ENCODE peak calls at places on chromosomes 2 and 18, in eight cellular contexts. One of them, this sample, is unnamed.

GRCh38 chr2:174675615-174676014 is 78.0 kb upstream of the WIPF1 start:
- DNase-seq in SK-N-SH: no peak
- DNase-seq in HepG2: no peak
- DNase-seq in GM23338: no peak
- DNase-seq in A549: no peak
- DNase-seq in HL-60: no peak
- DNase-seq in K562: no peak
- DNase-seq in HCT116: no peak
- DNase-seq in this sample: no peak

GRCh38 chr2:129619471-129619870 is 360.0 kb upstream of the RAB6C start:
- DNase-seq in HepG2: no peak
- DNase-seq in HCT116: no peak
- DNase-seq in GM23338: peak; percentile 63
- DNase-seq in SK-N-SH: no peak
- DNase-seq in K562: no peak
- DNase-seq in A549: no peak
- DNase-seq in HL-60: no peak
- DNase-seq in this sample: no peak

GRCh38 chr2:108189316-108189715 is 50.5 kb upstream of the SULT1C3 start:
- DNase-seq in SK-N-SH: no peak
- DNase-seq in A549: peak; percentile 28
- DNase-seq in K562: no peak
- DNase-seq in GM23338: no peak
- DNase-seq in HepG2: no peak
- DNase-seq in HL-60: no peak
- DNase-seq in HCT116: no peak
- DNase-seq in this sample: no peak

GRCh38 chr18:6024740-6025139 is 129.4 kb upstream of the TMEM200C start:
- DNase-seq in GM23338: no peak
- DNase-seq in HL-60: no peak
- DNase-seq in HepG2: no peak
- DNase-seq in A549: no peak
- DNase-seq in HCT116: no peak
- DNase-seq in K562: no peak
- DNase-seq in SK-N-SH: no peak
- DNase-seq in this sample: no peak

GRCh38 chr18:69883781-69884180 is 63.9 kb downstream of the CD226 start:
- DNase-seq in A549: no peak
- DNase-seq in K562: no peak
- DNase-seq in SK-N-SH: no peak
- DNase-seq in HepG2: no peak
- DNase-seq in GM23338: no peak
- DNase-seq in HCT116: no peak
- DNase-seq in HL-60: no peak
- DNase-seq in this sample: no peak

GRCh38 chr18:80130555-80130954 is 21.5 kb downstream of the ADNP2 start:
- DNase-seq in SK-N-SH: no peak
- DNase-seq in HL-60: no peak
- DNase-seq in K562: no peak
- DNase-seq in HepG2: no peak
- DNase-seq in HCT116: no peak
- DNase-seq in GM23338: no peak
- DNase-seq in A549: no peak
- DNase-seq in this sample: no peak

GRCh38 chr2:95274291-95275150 is at the start of gene PROM2:
- DNase-seq in HL-60: no peak
- DNase-seq in SK-N-SH: no peak
- DNase-seq in A549: no peak
- DNase-seq in HepG2: no peak
- DNase-seq in GM23338: peak; percentile 89
- DNase-seq in K562: no peak
- DNase-seq in HCT116: peak; percentile 27
- DNase-seq in this sample: no peak

GRCh38 chr18:28086530-28087172 is 90.3 kb downstream of the CDH2 start:
- DNase-seq in HL-60: no peak
- DNase-seq in HepG2: peak; percentile 72
- DNase-seq in SK-N-SH: no peak
- DNase-seq in HCT116: no peak
- DNase-seq in A549: no peak
- DNase-seq in K562: no peak
- DNase-seq in GM23338: peak; percentile 22
- DNase-seq in this sample: no peak

GRCh38 chr2:144950874-144951560 is 431.1 kb upstream of the ZEB2 start:
- DNase-seq in SK-N-SH: no peak
- DNase-seq in K562: no peak
- DNase-seq in A549: peak; percentile 82
- DNase-seq in HCT116: peak; percentile 22
- DNase-seq in GM23338: no peak
- DNase-seq in HepG2: no peak
- DNase-seq in HL-60: no peak
- DNase-seq in this sample: no peak

GRCh38 chr2:176652300-176653182 is 383.3 kb downstream of the MTX2 start:
- DNase-seq in HCT116: peak; percentile 39
- DNase-seq in HepG2: peak; percentile 66
- DNase-seq in SK-N-SH: peak; percentile 42
- DNase-seq in HL-60: no peak
- DNase-seq in K562: peak; percentile 66
- DNase-seq in GM23338: peak; percentile 79
- DNase-seq in A549: peak; percentile 67
- DNase-seq in this sample: no peak

GRCh38 chr2:100679211-100679610 is 116.4 kb downstream of the PDCL3 start:
- DNase-seq in SK-N-SH: no peak
- DNase-seq in HepG2: no peak
- DNase-seq in HL-60: no peak
- DNase-seq in A549: no peak
- DNase-seq in GM23338: no peak
- DNase-seq in HCT116: no peak
- DNase-seq in K562: no peak
- DNase-seq in this sample: no peak

GRCh38 chr2:142742301-142743214 is 134.9 kb upstream of the KYNU start:
- DNase-seq in GM23338: no peak
- DNase-seq in SK-N-SH: no peak
- DNase-seq in HL-60: no peak
- DNase-seq in K562: no peak
- DNase-seq in HCT116: no peak
- DNase-seq in A549: peak; percentile 56
- DNase-seq in HepG2: no peak
- DNase-seq in this sample: no peak

GRCh38 chr2:200585730-200586643 is at the start of gene AOX1:
- DNase-seq in HepG2: peak; percentile 70
- DNase-seq in SK-N-SH: peak; percentile 49
- DNase-seq in K562: no peak
- DNase-seq in GM23338: peak; percentile 94
- DNase-seq in HCT116: no peak
- DNase-seq in HL-60: no peak
- DNase-seq in A549: no peak
- DNase-seq in this sample: no peak

GRCh38 chr2:44441200-44441599 is 79.5 kb downstream of the CAMKMT start:
- DNase-seq in GM23338: no peak
- DNase-seq in K562: no peak
- DNase-seq in HepG2: no peak
- DNase-seq in SK-N-SH: no peak
- DNase-seq in HCT116: no peak
- DNase-seq in HL-60: no peak
- DNase-seq in A549: peak; percentile 24
- DNase-seq in this sample: no peak

GRCh38 chr2:208361077-208361441 is 45.5 kb upstream of the PTH2R start:
- DNase-seq in GM23338: no peak
- DNase-seq in HL-60: no peak
- DNase-seq in K562: no peak
- DNase-seq in HCT116: no peak
- DNase-seq in A549: no peak
- DNase-seq in HepG2: no peak
- DNase-seq in SK-N-SH: no peak
- DNase-seq in this sample: no peak

GRCh38 chr2:45029215-45029614 is 20.0 kb upstream of the SIX2 start:
- DNase-seq in SK-N-SH: no peak
- DNase-seq in HL-60: no peak
- DNase-seq in K562: no peak
- DNase-seq in HCT116: no peak
- DNase-seq in A549: no peak
- DNase-seq in HepG2: no peak
- DNase-seq in GM23338: no peak
- DNase-seq in this sample: no peak

GRCh38 chr2:3303583-3304406 is 73.8 kb downstream of the EIPR1 start:
- DNase-seq in HCT116: peak; percentile 28
- DNase-seq in A549: peak; percentile 82
- DNase-seq in GM23338: peak; percentile 92
- DNase-seq in HL-60: peak; percentile 29
- DNase-seq in HepG2: peak; percentile 73
- DNase-seq in K562: peak; percentile 87
- DNase-seq in SK-N-SH: peak; percentile 97
- DNase-seq in this sample: peak; percentile 61

GRCh38 chr2:3301001-3301400 is 76.6 kb downstream of the EIPR1 start:
- DNase-seq in GM23338: no peak
- DNase-seq in HL-60: no peak
- DNase-seq in HCT116: no peak
- DNase-seq in SK-N-SH: no peak
- DNase-seq in A549: no peak
- DNase-seq in HepG2: no peak
- DNase-seq in K562: no peak
- DNase-seq in this sample: no peak

GRCh38 chr2:3305431-3305830 is 72.2 kb downstream of the EIPR1 start:
- DNase-seq in HCT116: no peak
- DNase-seq in GM23338: no peak
- DNase-seq in HL-60: no peak
- DNase-seq in HepG2: no peak
- DNase-seq in K562: no peak
- DNase-seq in SK-N-SH: no peak
- DNase-seq in A549: no peak
- DNase-seq in this sample: no peak

GRCh38 chr2:3302421-3302750 is 75.2 kb downstream of the EIPR1 start:
- DNase-seq in HepG2: no peak
- DNase-seq in GM23338: no peak
- DNase-seq in HL-60: no peak
- DNase-seq in SK-N-SH: peak; percentile 83
- DNase-seq in K562: no peak
- DNase-seq in HCT116: no peak
- DNase-seq in A549: no peak
- DNase-seq in this sample: no peak

DNA sequence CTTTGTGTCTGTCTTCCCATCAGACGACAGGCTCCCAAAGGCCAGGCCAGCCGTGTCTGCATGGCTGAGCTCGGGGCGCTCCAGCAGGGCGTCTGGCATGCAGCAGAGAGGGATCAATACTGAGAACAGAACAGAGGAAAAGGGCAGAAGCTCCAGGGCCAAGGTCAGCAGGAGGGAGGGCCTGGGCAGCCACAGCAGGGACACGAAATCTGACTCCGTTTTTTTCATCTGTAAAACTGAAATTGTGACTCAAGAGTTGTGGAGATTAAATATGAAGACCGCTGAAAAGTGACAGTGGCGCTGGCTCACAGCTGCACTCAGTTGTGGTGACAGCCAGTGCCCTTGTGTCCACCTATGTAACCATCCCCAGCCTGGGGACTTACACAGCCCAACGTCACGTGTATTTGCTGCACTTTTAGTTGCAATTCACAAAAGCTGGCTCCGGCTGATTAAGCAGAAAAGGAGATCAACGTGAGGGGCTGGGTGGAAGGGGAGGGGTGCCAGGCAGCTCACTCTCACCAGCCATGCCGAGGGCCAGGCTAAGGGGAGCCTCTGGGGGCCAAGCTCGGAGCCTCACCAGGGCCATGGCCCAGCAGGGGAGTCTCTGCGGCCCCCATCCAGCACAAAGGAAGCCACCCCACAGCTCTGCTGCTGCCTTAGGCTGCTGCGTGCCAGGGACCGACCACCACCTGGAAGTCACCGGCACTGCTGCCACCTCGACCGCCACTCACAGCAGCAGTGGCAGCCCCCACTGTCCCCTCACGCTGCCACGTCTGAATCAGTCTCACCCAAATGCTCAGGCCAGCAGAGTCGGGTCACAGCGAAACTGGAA is 74.7 kb downstream of the EIPR1 start:
- DNase-seq in GM23338: no peak
- DNase-seq in HL-60: no peak
- DNase-seq in K562: no peak
- DNase-seq in A549: no peak
- DNase-seq in SK-N-SH: peak; percentile 78
- DNase-seq in HepG2: peak; percentile 46
- DNase-seq in HCT116: no peak
- DNase-seq in this sample: no peak
- H3K4me3 ChIP-seq in GM23338: no peak overlapping the region
- H3K4me3 ChIP-seq in HL-60: no peak overlapping the region
- H3K4me3 ChIP-seq in K562: no peak overlapping the region
- H3K4me3 ChIP-seq in A549: peak overlapping the region; percentile 18
- H3K4me3 ChIP-seq in SK-N-SH: peak overlapping the region; percentile 23
- H3K4me3 ChIP-seq in HepG2: no peak overlapping the region
- H3K4me3 ChIP-seq in HCT116: no peak overlapping the region
- H3K4me3 ChIP-seq in this sample: peak overlapping the region; percentile 22

GRCh38 chr2:178328037-178328436 is 122.9 kb downstream of the PRKRA start:
- DNase-seq in SK-N-SH: no peak
- DNase-seq in K562: no peak
- DNase-seq in A549: no peak
- DNase-seq in HL-60: no peak
- DNase-seq in HCT116: no peak
- DNase-seq in GM23338: no peak
- DNase-seq in HepG2: no peak
- DNase-seq in this sample: no peak
- H3K27ac ChIP-seq in SK-N-SH: no peak overlapping the region
- H3K27ac ChIP-seq in K562: no peak overlapping the region
- H3K27ac ChIP-seq in A549: no peak overlapping the region
- H3K27ac ChIP-seq in HL-60: no peak overlapping the region
- H3K27ac ChIP-seq in HCT116: no peak overlapping the region
- H3K27ac ChIP-seq in GM23338: no peak overlapping the region
- H3K27ac ChIP-seq in HepG2: no peak overlapping the region
- H3K27ac ChIP-seq in this sample: no peak overlapping the region

GRCh38 chr18:48486762-48487161 is 52.1 kb upstream of the CTIF start:
- DNase-seq in HepG2: no peak
- DNase-seq in HL-60: no peak
- DNase-seq in GM23338: no peak
- DNase-seq in HCT116: no peak
- DNase-seq in A549: peak; percentile 27
- DNase-seq in K562: no peak
- DNase-seq in SK-N-SH: no peak
- DNase-seq in this sample: no peak
- TF ChIP-seq REST in HepG2: no peak
- TF ChIP-seq REST in HL-60: no peak
- TF ChIP-seq REST in GM23338: no peak
- TF ChIP-seq REST in HCT116: no peak
- TF ChIP-seq REST in A549: no peak
- TF ChIP-seq REST in K562: no peak
- TF ChIP-seq REST in SK-N-SH: no peak
- TF ChIP-seq REST in this sample: no peak

DNA sequence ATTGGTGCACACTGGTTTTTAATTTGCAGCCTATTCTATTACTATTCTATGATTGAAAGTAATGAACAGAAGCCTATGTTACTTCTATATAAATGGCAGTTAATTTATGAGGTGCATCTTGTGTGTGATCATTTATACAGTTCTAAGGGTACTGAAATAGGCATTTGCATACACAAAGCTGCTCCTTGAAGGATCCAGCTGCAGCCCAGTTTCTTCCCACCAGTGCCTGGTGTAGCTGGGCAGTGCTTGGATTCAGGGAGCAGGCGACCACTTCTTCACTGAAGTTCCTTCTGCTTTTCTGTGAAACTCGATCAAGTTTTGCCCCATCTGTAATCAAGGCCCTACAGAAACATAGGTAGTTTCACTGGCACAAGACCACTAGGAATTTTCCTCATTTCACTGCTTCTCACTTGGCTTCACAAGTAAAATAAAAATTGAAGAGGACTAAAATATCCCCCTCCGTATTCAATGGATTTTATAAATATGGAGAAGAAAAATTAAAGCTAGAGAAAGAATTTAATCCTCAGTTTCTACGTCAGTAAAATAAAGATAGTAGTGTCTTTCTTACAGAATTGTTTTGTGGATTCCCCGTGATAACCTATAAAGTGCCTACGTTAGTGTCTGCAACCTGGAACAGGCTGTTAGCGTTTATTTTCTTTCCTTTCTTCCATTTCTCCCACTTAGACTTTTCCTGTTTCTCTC is 1.7 kb upstream of the LPIN2 start:
- DNase-seq in SK-N-SH: no peak
- DNase-seq in HepG2: no peak
- DNase-seq in HL-60: no peak
- DNase-seq in K562: no peak
- DNase-seq in A549: no peak
- DNase-seq in HCT116: no peak
- DNase-seq in GM23338: no peak
- DNase-seq in this sample: no peak
- H3K4me3 ChIP-seq in SK-N-SH: no peak overlapping the region
- H3K4me3 ChIP-seq in HepG2: peak overlapping the region; percentile 54
- H3K4me3 ChIP-seq in HL-60: no peak overlapping the region
- H3K4me3 ChIP-seq in K562: no peak overlapping the region
- H3K4me3 ChIP-seq in A549: peak overlapping the region; percentile 99
- H3K4me3 ChIP-seq in HCT116: peak overlapping the region; percentile 4
- H3K4me3 ChIP-seq in GM23338: no peak overlapping the region
- H3K4me3 ChIP-seq in this sample: peak overlapping the region; percentile 70

This sample was measured in Panc1.